ENCODE peak calls at places on chromosomes 5 and 9, in seven cellular contexts. J is activated naive CD8-positive, alpha-beta T cell treated with anti-CD3 and anti-CD28 coated beads, Interleukin-2, amount 10 ng/mL, durations not matched to agents 7 days and 5 days; R is stimulated activated CD8-positive, alpha-beta memory T cell treated with anti-CD3 and anti-CD28 coated beads, Interleukin-7, amount 100 ng/mL, for 24 hours; E is coronary artery; U is putamen; G is stimulated activated naive CD4-positive, alpha-beta T cell treated with Interleukin-2 at 50 U/mL for 16 hours; Y is HFFc6. A is an unnamed sample.

GRCh38 chr5:87605663-87606062 is 192.9 kb upstream of the CCNH start:
- DNase-seq in J (no peak), R (no peak), E (no peak), U (no peak), G (no peak), Y (no peak), A (no peak)

GRCh38 chr9:114721491-114722362 is 39.7 kb upstream of the TEX48 start:
- DNase-seq in J (no peak), R (no peak), E (no peak), U (no peak), G (no peak), Y (no peak), A (peak; percentile 89)

GRCh38 chr5:175802361-175802760 is 69.0 kb upstream of the CPLX2 start:
- DNase-seq in J (no peak), R (no peak), E (no peak), U (no peak), G (no peak), Y (no peak), A (no peak)

GRCh38 chr5:59126665-59127354 is 543.9 kb downstream of the RAB3C start:
- DNase-seq in J (no peak), R (no peak), E (no peak), U (peak; percentile 14), G (no peak), Y (peak; percentile 7), A (peak; percentile 37)

GRCh38 chr5:36041537-36041845 is 25.2 kb downstream of the UGT3A2 start:
- DNase-seq in J (no peak), R (no peak), E (no peak), U (no peak), G (no peak), Y (no peak), A (no peak)

GRCh38 chr5:58944221-58944620 is 361.3 kb downstream of the RAB3C start:
- DNase-seq in J (no peak), R (no peak), E (no peak), U (no peak), G (no peak), Y (no peak), A (no peak)

GRCh38 chr9:132670359-132670815 is at the start of gene GTF3C4:
- DNase-seq in J (peak; percentile 92), R (peak; percentile 64), E (peak; percentile 88), U (peak; percentile 82), G (peak; percentile 73), Y (peak; percentile 66), A (no peak)

GRCh38 chr5:92471861-92472260 is 1088.7 kb upstream of the ARRDC3 start:
- DNase-seq in J (no peak), R (no peak), E (no peak), U (no peak), G (no peak), Y (no peak), A (no peak)

GRCh38 chr9:93096131-93096802 is at the start of gene CARD19:
- DNase-seq in J (no peak), R (no peak), E (no peak), U (peak; percentile 28), G (peak; percentile 42), Y (no peak), A (peak; percentile 42)

GRCh38 chr9:14640294-14640693 is 52.9 kb downstream of the ZDHHC21 start:
- DNase-seq in J (no peak), R (no peak), E (no peak), U (no peak), G (no peak), Y (no peak), A (no peak)

GRCh38 chr9:11269036-11269435 is 656.2 kb upstream of the PTPRD start:
- DNase-seq in J (no peak), R (no peak), E (no peak), U (no peak), G (no peak), Y (no peak), A (no peak)

GRCh38 chr9:115373000-115373709 is 255.2 kb upstream of the TNC start:
- DNase-seq in J (no peak), R (no peak), E (no peak), U (no peak), G (peak; percentile 12), Y (peak; percentile 93), A (peak; percentile 97)

GRCh38 chr5:78235289-78235688 is 59.2 kb downstream of the AP3B1 start:
- DNase-seq in J (no peak), R (no peak), E (no peak), U (no peak), G (no peak), Y (no peak), A (no peak)

GRCh38 chr5:102927007-102927406 is 171.9 kb downstream of the PAM start:
- DNase-seq in J (no peak), R (no peak), E (no peak), U (no peak), G (no peak), Y (no peak), A (no peak)

GRCh38 chr9:89802809-89803355 is 198.1 kb downstream of the GADD45G start:
- DNase-seq in J (no peak), R (no peak), E (peak; percentile 81), U (peak; percentile 84), G (no peak), Y (no peak), A (no peak)